ENCODE peak calls at places on chromosomes 5 and 9, in five cellular contexts. O, S, D, X and H are unnamed samples.

GRCh38 chr5:96687812-96688453 is 25.8 kb downstream of the CAST start:
- DNase-seq in O (no peak), S (no peak), D (peak; percentile 30), X (peak; percentile 62), H (peak; percentile 72)

GRCh38 chr5:170378740-170379139 is 10.4 kb downstream of the KCNMB1 start:
- DNase-seq in O (no peak), S (no peak), D (no peak), X (no peak), H (no peak)

GRCh38 chr5:53343187-53343586 is 137.2 kb upstream of the FST start:
- DNase-seq in O (peak; percentile 76), S (no peak), D (no peak), X (peak; percentile 44), H (peak; percentile 79)

GRCh38 chr5:143102414-143102813 is 301.1 kb downstream of the NR3C1 start:
- DNase-seq in O (no peak), S (no peak), D (no peak), X (no peak), H (no peak)

GRCh38 chr5:144487207-144487606 is 316.5 kb downstream of the KCTD16 start:
- DNase-seq in O (no peak), S (no peak), D (no peak), X (no peak), H (no peak)

GRCh38 chr5:95284512-95285405 is at the start of gene MCTP1:
- DNase-seq in O (no peak), S (no peak), D (peak; percentile 70), X (peak; percentile 75), H (peak; percentile 19)

GRCh38 chr9:129501771-129502324 is 119.1 kb downstream of the C9orf50 start:
- DNase-seq in O (no peak), S (no peak), D (no peak), X (no peak), H (no peak)

GRCh38 chr5:77973253-77973609 is 197.1 kb upstream of the TBCA start:
- DNase-seq in O (no peak), S (no peak), D (no peak), X (no peak), H (no peak)

GRCh38 chr9:127783644-127784043 is 2.2 kb upstream of the CDK9 start:
- DNase-seq in O (no peak), S (no peak), D (no peak), X (no peak), H (no peak)

GRCh38 chr9:17614929-17615328 is 36.1 kb downstream of the SH3GL2 start:
- DNase-seq in O (no peak), S (no peak), D (no peak), X (no peak), H (no peak)

GRCh38 chr9:6686396-6686795 is 40.9 kb upstream of the GLDC start:
- DNase-seq in O (no peak), S (no peak), D (peak; percentile 16), X (peak; percentile 42), H (peak; percentile 32)

GRCh38 chr5:74382864-74383618 is 257.5 kb downstream of the ENC1 start:
- DNase-seq in O (peak; percentile 44), S (no peak), D (peak; percentile 8), X (peak; percentile 72), H (peak; percentile 73)

GRCh38 chr9:101966706-101967105 is 228.3 kb upstream of the GRIN3A start:
- DNase-seq in O (no peak), S (no peak), D (no peak), X (peak; percentile 3), H (no peak)

GRCh38 chr9:133759146-133759900 is 21.2 kb upstream of the SARDH start:
- DNase-seq in O (no peak), S (no peak), D (no peak), X (no peak), H (no peak)

GRCh38 chr5:136001531-136001930 is 27.3 kb upstream of the TGFBI start:
- DNase-seq in O (peak; percentile 94), S (no peak), D (no peak), X (no peak), H (no peak)

GRCh38 chr5:138466058-138466899 is 1.0 kb downstream of the EGR1 start:
- DNase-seq in O (no peak), S (no peak), D (peak; percentile 28), X (peak; percentile 48), H (no peak)

GRCh38 chr5:75050415-75050814 is 1.9 kb downstream of the GCNT4 start:
- DNase-seq in O (no peak), S (no peak), D (no peak), X (no peak), H (peak; percentile 37)

GRCh38 chr5:133668458-133668857 is 56.1 kb upstream of the FSTL4 start:
- DNase-seq in O (no peak), S (no peak), D (no peak), X (no peak), H (no peak)

GRCh38 chr5:67746103-67746502 is 469.5 kb upstream of the PIK3R1 start:
- DNase-seq in O (no peak), S (no peak), D (no peak), X (no peak), H (no peak)

GRCh38 chr9:16134351-16134750 is 581.5 kb downstream of the CCDC171 start:
- DNase-seq in O (no peak), S (no peak), D (no peak), X (no peak), H (no peak)

GRCh38 chr5:140311011-140311467 is 8.1 kb upstream of the PFDN1 start:
- DNase-seq in O (peak; percentile 37), S (no peak), D (no peak), X (peak; percentile 59), H (peak; percentile 78)

GRCh38 chr5:142779163-142779562 is 9.0 kb downstream of the ARHGAP26 start:
- DNase-seq in O (no peak), S (no peak), D (peak; percentile 83), X (peak; percentile 80), H (peak; percentile 41)

GRCh38 chr9:107866912-107867311 is 377.3 kb upstream of the KLF4 start:
- DNase-seq in O (no peak), S (no peak), D (no peak), X (peak; percentile 4), H (peak; percentile 31)

GRCh38 chr5:32880781-32881180 is 169.7 kb downstream of the NPR3 start:
- DNase-seq in O (no peak), S (no peak), D (no peak), X (no peak), H (no peak)

GRCh38 chr9:123597073-123597472 is 241.1 kb downstream of the CRB2 start:
- DNase-seq in O (no peak), S (no peak), D (no peak), X (no peak), H (no peak)

GRCh38 chr5:18314192-18314778 is 680.0 kb downstream of the TAF11L14 start:
- DNase-seq in O (no peak), S (no peak), D (peak; percentile 25), X (peak; percentile 45), H (peak; percentile 14)

GRCh38 chr9:129962889-129963703 is 79.9 kb downstream of the FNBP1 start:
- DNase-seq in O (no peak), S (no peak), D (no peak), X (no peak), H (peak; percentile 61)

GRCh38 chr5:172766287-172767104 is 4.5 kb downstream of the DUSP1 start:
- DNase-seq in O (peak; percentile 78), S (peak; percentile 54), D (peak; percentile 76), X (peak; percentile 88), H (peak; percentile 85)

GRCh38 chr5:573976-574375 is 38.2 kb upstream of the CEP72 start:
- DNase-seq in O (no peak), S (no peak), D (no peak), X (no peak), H (no peak)

GRCh38 chr5:6446626-6447309 is 1.9 kb upstream of the UBE2QL1 start:
- DNase-seq in O (no peak), S (no peak), D (no peak), X (no peak), H (no peak)

GRCh38 chr9:33823801-33824200 is 6.8 kb downstream of the UBE2R2 start:
- DNase-seq in O (no peak), S (no peak), D (no peak), X (no peak), H (no peak)

GRCh38 chr5:44619875-44620610 is 188.7 kb upstream of the MRPS30 start:
- DNase-seq in O (no peak), S (no peak), D (no peak), X (no peak), H (no peak)

GRCh38 chr9:33142531-33142930 is 24.6 kb downstream of the B4GALT1 start:
- DNase-seq in O (no peak), S (no peak), D (no peak), X (no peak), H (no peak)

GRCh38 chr5:79935992-79936643 is 54.9 kb downstream of the MTX3 start:
- DNase-seq in O (no peak), S (no peak), D (no peak), X (peak; percentile 34), H (peak; percentile 53)